ENCODE peak calls at places on chromosomes 3 and 15, in nine cellular contexts. T is GM04504, K is kidney tubule cell, D is pons, R is Calu3, O is NCI-H187, S is progenitor cell of endocrine pancreas, B is iPS-NIHi11, I is lower lobe of right lung. C is an unnamed sample.

GRCh38 chr15:78624651-78625590 is 4.1 kb upstream of the CHRNA3 start:
- DNase-seq in T (no peak), K (no peak), D (no peak), R (no peak), O (no peak), S (no peak), B (no peak), I (no peak), C (peak)

GRCh38 chr15:41932101-41932500 is 38.2 kb upstream of the SPTBN5 start:
- DNase-seq in T (no peak), K (no peak), D (no peak), R (no peak), O (no peak), S (no peak), B (no peak), I (no peak), C (no peak)

GRCh38 chr15:73700041-73700842 is 16.1 kb downstream of the CD276 start:
- DNase-seq in T (peak), K (peak), D (peak), R (peak), O (no peak), S (peak), B (peak), I (peak), C (peak)

GRCh38 chr15:79221696-79222095 is 60.8 kb upstream of the ANKRD34C start:
- DNase-seq in T (no peak), K (peak), D (no peak), R (peak), O (no peak), S (no peak), B (no peak), I (no peak), C (no peak)

GRCh38 chr3:72271923-72272322 is 487.0 kb upstream of the PROK2 start:
- DNase-seq in T (no peak), K (no peak), D (no peak), R (no peak), O (no peak), S (no peak), B (no peak), I (no peak), C (no peak)

GRCh38 chr15:62165793-62166380 is 802 bp upstream of the C2CD4B start:
- DNase-seq in T (no peak), K (no peak), D (no peak), R (no peak), O (no peak), S (no peak), B (no peak), I (no peak), C (no peak)

GRCh38 chr15:81098884-81099601 is 35.0 kb upstream of the CFAP161 start:
- DNase-seq in T (no peak), K (peak), D (no peak), R (no peak), O (no peak), S (no peak), B (no peak), I (peak), C (no peak)

GRCh38 chr15:77496710-77497107 is 76.0 kb downstream of the HMG20A start:
- DNase-seq in T (peak), K (peak), D (peak), R (peak), O (no peak), S (peak), B (peak), I (peak), C (peak)